ENCODE peak calls at places on chromosomes 6 and 20, in eight cellular contexts. P, D, T, F, U, R, E and Q are unnamed samples.

GRCh38 chr20:57361517-57361916 is 10.5 kb downstream of the RAE1 start:
- DNase-seq in F (peak; percentile 84), R (no peak), T (no peak), D (no peak), E (no peak), U (no peak), P (peak; percentile 35), Q (no peak)

GRCh38 chr6:111918825-111919224 is 45.6 kb upstream of the FYN start:
- DNase-seq in E (no peak), F (peak; percentile 88), T (no peak), R (no peak), P (no peak), U (no peak), D (no peak), Q (no peak)

GRCh38 chr6:125797934-125798444 is 7.2 kb downstream of the NCOA7 start:
- DNase-seq in U (no peak), T (no peak), R (no peak), E (no peak), P (no peak), F (no peak), D (no peak), Q (no peak)

GRCh38 chr6:79719248-79719975 is 88.3 kb downstream of the SH3BGRL2 start:
- DNase-seq in P (peak; percentile 48), F (peak; percentile 40), T (no peak), D (no peak), E (no peak), U (no peak), R (no peak), Q (no peak)

GRCh38 chr6:169409742-169410312 is 156.2 kb upstream of the THBS2 start:
- DNase-seq in E (no peak), T (no peak), U (no peak), D (no peak), F (peak; percentile 36), P (no peak), R (no peak), Q (no peak)

GRCh38 chr20:43755851-43756250 is 29.0 kb upstream of the GTSF1L start:
- DNase-seq in U (no peak), P (no peak), R (no peak), D (no peak), F (peak; percentile 19), E (no peak), T (no peak), Q (no peak)

GRCh38 chr6:88763160-88763559 is 200.3 kb downstream of the RNGTT start:
- DNase-seq in F (no peak), P (no peak), D (no peak), T (no peak), R (no peak), E (no peak), U (no peak), Q (no peak)

GRCh38 chr6:137910424-137910834 is 43.4 kb downstream of the TNFAIP3 start:
- DNase-seq in T (no peak), P (no peak), E (no peak), F (peak; percentile 15), R (no peak), D (no peak), U (no peak), Q (no peak)

GRCh38 chr6:64258752-64259151 is 623.1 kb downstream of the PHF3 start:
- DNase-seq in F (no peak), R (no peak), P (no peak), T (no peak), D (no peak), E (no peak), U (no peak), Q (no peak)

GRCh38 chr6:39791311-39791710 is 865 bp upstream of the DAAM2 start:
- DNase-seq in P (no peak), U (no peak), T (no peak), D (no peak), E (no peak), R (no peak), F (no peak), Q (no peak)

GRCh38 chr20:41387433-41387832 is 20.8 kb upstream of the EMILIN3 start:
- DNase-seq in E (no peak), R (no peak), T (no peak), F (peak; percentile 33), D (no peak), U (no peak), P (no peak), Q (no peak)

GRCh38 chr6:150857062-150857905 is 8.2 kb upstream of the MTHFD1L start:
- DNase-seq in F (peak; percentile 95), U (no peak), D (peak; percentile 84), R (no peak), E (no peak), T (no peak), P (peak; percentile 93), Q (no peak)

GRCh38 chr6:142867988-142868818 is 76.8 kb downstream of the HIVEP2 start:
- DNase-seq in P (no peak), E (no peak), U (no peak), D (no peak), T (no peak), F (no peak), R (no peak), Q (no peak)

GRCh38 chr6:2237001-2237400 is 8.4 kb downstream of the GMDS start:
- DNase-seq in T (no peak), U (no peak), P (peak; percentile 77), R (no peak), E (no peak), D (no peak), F (peak; percentile 90), Q (no peak)

GRCh38 chr20:11214281-11214680 is 540.5 kb upstream of the JAG1 start:
- DNase-seq in D (no peak), E (no peak), T (no peak), P (no peak), R (no peak), U (no peak), F (no peak), Q (no peak)

GRCh38 chr6:80331522-80331921 is 225.1 kb downstream of the BCKDHB start:
- DNase-seq in U (no peak), E (no peak), D (peak; percentile 18), P (no peak), R (no peak), T (no peak), F (no peak), Q (no peak)